ENCODE peak calls at places on chromosomes 12 and 14, in seven cellular contexts. One of them, this sample, is unnamed.

GRCh38 chr12:123114305-123115083 is 36.4 kb downstream of the PITPNM2 start:
- DNase-seq in adrenal gland: no peak
- DNase-seq in body of pancreas: no peak
- DNase-seq in ascending aorta: no peak
- DNase-seq in left ventricle myocardium inferior: no peak
- DNase-seq in right lobe of liver: no peak
- DNase-seq in heart right ventricle: no peak
- DNase-seq in this sample: no peak

GRCh38 chr12:4894019-4894418 is 15.7 kb upstream of the KCNA1 start:
- DNase-seq in adrenal gland: no peak
- DNase-seq in body of pancreas: no peak
- DNase-seq in ascending aorta: no peak
- DNase-seq in left ventricle myocardium inferior: no peak
- DNase-seq in right lobe of liver: no peak
- DNase-seq in heart right ventricle: no peak
- DNase-seq in this sample: no peak

GRCh38 chr14:90533591-90534021 is 136.8 kb downstream of the CALM1 start:
- DNase-seq in adrenal gland: peak; percentile 69
- DNase-seq in body of pancreas: no peak
- DNase-seq in ascending aorta: no peak
- DNase-seq in left ventricle myocardium inferior: no peak
- DNase-seq in right lobe of liver: peak; percentile 52
- DNase-seq in heart right ventricle: no peak
- DNase-seq in this sample: no peak

GRCh38 chr12:57250956-57251355 is at the start of gene STAC3:
- DNase-seq in adrenal gland: peak; percentile 42
- DNase-seq in body of pancreas: no peak
- DNase-seq in ascending aorta: no peak
- DNase-seq in left ventricle myocardium inferior: no peak
- DNase-seq in right lobe of liver: no peak
- DNase-seq in heart right ventricle: no peak
- DNase-seq in this sample: no peak

GRCh38 chr12:43407816-43408645 is 144.0 kb downstream of the ADAMTS20 start:
- DNase-seq in adrenal gland: no peak
- DNase-seq in body of pancreas: no peak
- DNase-seq in ascending aorta: no peak
- DNase-seq in left ventricle myocardium inferior: no peak
- DNase-seq in right lobe of liver: no peak
- DNase-seq in heart right ventricle: no peak
- DNase-seq in this sample: no peak

GRCh38 chr14:75044322-75044721 is 6.9 kb downstream of the MLH3 start:
- DNase-seq in adrenal gland: no peak
- DNase-seq in body of pancreas: no peak
- DNase-seq in ascending aorta: no peak
- DNase-seq in left ventricle myocardium inferior: no peak
- DNase-seq in right lobe of liver: no peak
- DNase-seq in heart right ventricle: no peak
- DNase-seq in this sample: no peak

GRCh38 chr14:61388173-61388975 is 67.0 kb downstream of the PRKCH start:
- DNase-seq in adrenal gland: no peak
- DNase-seq in body of pancreas: no peak
- DNase-seq in ascending aorta: no peak
- DNase-seq in left ventricle myocardium inferior: no peak
- DNase-seq in right lobe of liver: no peak
- DNase-seq in heart right ventricle: no peak
- DNase-seq in this sample: no peak

GRCh38 chr12:1797011-1797901 is 23.1 kb upstream of the LRTM2 start:
- DNase-seq in adrenal gland: peak; percentile 66
- DNase-seq in body of pancreas: peak; percentile 47
- DNase-seq in ascending aorta: no peak
- DNase-seq in left ventricle myocardium inferior: peak; percentile 72
- DNase-seq in right lobe of liver: peak; percentile 81
- DNase-seq in heart right ventricle: peak; percentile 50
- DNase-seq in this sample: no peak

GRCh38 chr14:53152627-53152908 is 555 bp downstream of the DDHD1 start:
- DNase-seq in adrenal gland: no peak
- DNase-seq in body of pancreas: no peak
- DNase-seq in ascending aorta: no peak
- DNase-seq in left ventricle myocardium inferior: no peak
- DNase-seq in right lobe of liver: no peak
- DNase-seq in heart right ventricle: no peak
- DNase-seq in this sample: no peak

GRCh38 chr12:23564454-23564853 is 385.0 kb downstream of the SOX5 start:
- DNase-seq in adrenal gland: no peak
- DNase-seq in body of pancreas: no peak
- DNase-seq in ascending aorta: no peak
- DNase-seq in left ventricle myocardium inferior: no peak
- DNase-seq in right lobe of liver: no peak
- DNase-seq in heart right ventricle: no peak
- DNase-seq in this sample: no peak

GRCh38 chr14:60197629-60198318 is 32.6 kb upstream of the DHRS7 start:
- DNase-seq in adrenal gland: no peak
- DNase-seq in body of pancreas: no peak
- DNase-seq in ascending aorta: no peak
- DNase-seq in left ventricle myocardium inferior: no peak
- DNase-seq in right lobe of liver: no peak
- DNase-seq in heart right ventricle: no peak
- DNase-seq in this sample: no peak

GRCh38 chr12:49664591-49665146 is 41.3 kb downstream of the PRPF40B start:
- DNase-seq in adrenal gland: no peak
- DNase-seq in body of pancreas: no peak
- DNase-seq in ascending aorta: no peak
- DNase-seq in left ventricle myocardium inferior: no peak
- DNase-seq in right lobe of liver: no peak
- DNase-seq in heart right ventricle: peak; percentile 60
- DNase-seq in this sample: no peak

GRCh38 chr14:32809255-32809654 is 129.4 kb upstream of the NPAS3 start:
- DNase-seq in adrenal gland: no peak
- DNase-seq in body of pancreas: no peak
- DNase-seq in ascending aorta: no peak
- DNase-seq in left ventricle myocardium inferior: no peak
- DNase-seq in right lobe of liver: no peak
- DNase-seq in heart right ventricle: no peak
- DNase-seq in this sample: no peak

GRCh38 chr14:87944987-87945604 is 47.9 kb downstream of the GALC start:
- DNase-seq in adrenal gland: no peak
- DNase-seq in body of pancreas: no peak
- DNase-seq in ascending aorta: no peak
- DNase-seq in left ventricle myocardium inferior: no peak
- DNase-seq in right lobe of liver: no peak
- DNase-seq in heart right ventricle: no peak
- DNase-seq in this sample: peak; percentile 25

GRCh38 chr12:88310069-88310468 is 168.0 kb downstream of the TMTC3 start:
- DNase-seq in adrenal gland: no peak
- DNase-seq in body of pancreas: no peak
- DNase-seq in ascending aorta: no peak
- DNase-seq in left ventricle myocardium inferior: no peak
- DNase-seq in right lobe of liver: no peak
- DNase-seq in heart right ventricle: peak; percentile 31
- DNase-seq in this sample: no peak

GRCh38 chr12:21528953-21529352 is 2.9 kb downstream of the SPX start:
- DNase-seq in adrenal gland: no peak
- DNase-seq in body of pancreas: peak; percentile 62
- DNase-seq in ascending aorta: no peak
- DNase-seq in left ventricle myocardium inferior: no peak
- DNase-seq in right lobe of liver: no peak
- DNase-seq in heart right ventricle: peak; percentile 37
- DNase-seq in this sample: no peak

GRCh38 chr14:60175255-60175902 is 10.2 kb upstream of the DHRS7 start:
- DNase-seq in adrenal gland: no peak
- DNase-seq in body of pancreas: no peak
- DNase-seq in ascending aorta: no peak
- DNase-seq in left ventricle myocardium inferior: no peak
- DNase-seq in right lobe of liver: no peak
- DNase-seq in heart right ventricle: no peak
- DNase-seq in this sample: no peak

GRCh38 chr12:103169-103981 is 36.8 kb downstream of the IQSEC3 start:
- DNase-seq in adrenal gland: no peak
- DNase-seq in body of pancreas: no peak
- DNase-seq in ascending aorta: no peak
- DNase-seq in left ventricle myocardium inferior: no peak
- DNase-seq in right lobe of liver: no peak
- DNase-seq in heart right ventricle: no peak
- DNase-seq in this sample: no peak

DNA sequence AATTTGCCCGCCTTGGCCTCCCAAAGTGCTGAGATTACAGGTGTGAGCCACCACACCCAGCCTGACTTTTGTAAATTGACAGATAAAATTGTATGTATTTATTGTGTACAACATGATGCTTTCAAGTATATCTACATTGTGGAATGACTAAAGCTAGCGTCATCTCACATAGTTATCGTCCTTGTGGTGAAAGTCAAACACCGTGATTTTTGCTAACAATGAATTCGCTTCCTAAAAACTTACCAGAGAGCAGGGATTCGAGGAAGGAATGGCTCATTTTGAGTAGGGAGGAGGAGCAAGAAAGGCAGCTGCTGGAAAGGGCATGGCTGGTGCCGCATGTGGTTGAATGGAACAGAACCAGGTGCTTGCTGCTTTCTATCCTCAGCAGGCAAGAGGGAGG is 85.4 kb downstream of the LGMN start:
- DNase-seq in adrenal gland: no peak
- DNase-seq in body of pancreas: no peak
- DNase-seq in ascending aorta: no peak
- DNase-seq in left ventricle myocardium inferior: no peak
- DNase-seq in right lobe of liver: no peak
- DNase-seq in heart right ventricle: no peak
- DNase-seq in this sample: no peak
- H3K4me1 ChIP-seq in adrenal gland: peaks cover 5% of the 10 kb centered on the region
- H3K4me1 ChIP-seq in body of pancreas: no peaks in the 10 kb centered on the region
- H3K4me1 ChIP-seq in ascending aorta: no peaks in the 10 kb centered on the region
- H3K4me1 ChIP-seq in left ventricle myocardium inferior: peaks cover 30% of the 10 kb centered on the region
- H3K4me1 ChIP-seq in right lobe of liver: no peaks in the 10 kb centered on the region
- H3K4me1 ChIP-seq in heart right ventricle: peaks cover 20% of the 10 kb centered on the region
- H3K4me1 ChIP-seq in this sample: no peaks in the 10 kb centered on the region

GRCh38 chr12:110560048-110560447 is 23.1 kb downstream of the PPTC7 start:
- DNase-seq in adrenal gland: no peak
- DNase-seq in body of pancreas: no peak
- DNase-seq in ascending aorta: no peak
- DNase-seq in left ventricle myocardium inferior: no peak
- DNase-seq in right lobe of liver: no peak
- DNase-seq in heart right ventricle: no peak
- DNase-seq in this sample: no peak

GRCh38 chr12:110554184-110554583 is 28.9 kb downstream of the PPTC7 start:
- DNase-seq in adrenal gland: no peak
- DNase-seq in body of pancreas: no peak
- DNase-seq in ascending aorta: no peak
- DNase-seq in left ventricle myocardium inferior: no peak
- DNase-seq in right lobe of liver: no peak
- DNase-seq in heart right ventricle: no peak
- DNase-seq in this sample: no peak

GRCh38 chr12:110556705-110557104 is 26.4 kb downstream of the PPTC7 start:
- DNase-seq in adrenal gland: no peak
- DNase-seq in body of pancreas: no peak
- DNase-seq in ascending aorta: no peak
- DNase-seq in left ventricle myocardium inferior: no peak
- DNase-seq in right lobe of liver: no peak
- DNase-seq in heart right ventricle: no peak
- DNase-seq in this sample: no peak

GRCh38 chr12:110555509-110556406 is 27.4 kb downstream of the PPTC7 start:
- DNase-seq in adrenal gland: no peak
- DNase-seq in body of pancreas: no peak
- DNase-seq in ascending aorta: no peak
- DNase-seq in left ventricle myocardium inferior: no peak
- DNase-seq in right lobe of liver: no peak
- DNase-seq in heart right ventricle: no peak
- DNase-seq in this sample: no peak

DNA sequence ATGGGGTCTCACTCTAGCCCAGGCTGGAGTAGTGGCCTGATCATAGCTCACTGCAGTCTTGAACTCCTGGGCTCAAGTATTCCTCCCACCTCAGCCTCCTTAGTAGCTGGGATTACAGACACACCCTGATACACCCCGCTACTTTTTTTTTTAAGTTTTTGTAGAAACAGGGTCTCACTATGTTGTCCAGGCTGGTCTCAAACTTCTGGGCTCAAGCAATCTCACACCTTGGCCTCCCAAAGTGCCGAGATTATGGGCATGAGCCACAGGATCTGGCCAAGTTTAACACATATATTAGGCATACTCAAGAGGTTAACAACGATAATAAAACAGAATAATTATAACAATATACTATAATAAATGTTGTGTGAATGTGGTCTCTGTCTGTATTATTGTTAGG is 25.8 kb downstream of the PPTC7 start:
- DNase-seq in adrenal gland: no peak
- DNase-seq in body of pancreas: no peak
- DNase-seq in ascending aorta: no peak
- DNase-seq in left ventricle myocardium inferior: no peak
- DNase-seq in right lobe of liver: no peak
- DNase-seq in heart right ventricle: no peak
- DNase-seq in this sample: no peak
- H3K27ac ChIP-seq in adrenal gland: no peak overlapping the region
- H3K27ac ChIP-seq in body of pancreas: no peak overlapping the region
- H3K27ac ChIP-seq in ascending aorta: no peak overlapping the region
- H3K27ac ChIP-seq in left ventricle myocardium inferior: peak overlapping the region; percentile 67
- H3K27ac ChIP-seq in right lobe of liver: no peak overlapping the region
- H3K27ac ChIP-seq in heart right ventricle: peak overlapping the region; percentile 28
- H3K27ac ChIP-seq in this sample: no peak overlapping the region

GRCh38 chr14:21993070-21993469 is 319.5 kb upstream of the OR4E1 start:
- DNase-seq in adrenal gland: no peak
- DNase-seq in body of pancreas: no peak
- DNase-seq in ascending aorta: no peak
- DNase-seq in left ventricle myocardium inferior: no peak
- DNase-seq in right lobe of liver: no peak
- DNase-seq in heart right ventricle: no peak
- DNase-seq in this sample: no peak
- H3K4me3 ChIP-seq in adrenal gland: no peak overlapping the region
- H3K4me3 ChIP-seq in body of pancreas: no peak overlapping the region
- H3K4me3 ChIP-seq in ascending aorta: no peak overlapping the region
- H3K4me3 ChIP-seq in left ventricle myocardium inferior: no peak overlapping the region
- H3K4me3 ChIP-seq in right lobe of liver: no peak overlapping the region
- H3K4me3 ChIP-seq in heart right ventricle: no peak overlapping the region
- H3K4me3 ChIP-seq in this sample: no peak overlapping the region

GRCh38 chr12:26283617-26284016 is 88.2 kb downstream of the SSPN start:
- DNase-seq in adrenal gland: no peak
- DNase-seq in body of pancreas: no peak
- DNase-seq in ascending aorta: no peak
- DNase-seq in left ventricle myocardium inferior: no peak
- DNase-seq in right lobe of liver: no peak
- DNase-seq in heart right ventricle: no peak
- DNase-seq in this sample: no peak
- H3K4me1 ChIP-seq in adrenal gland: peaks cover 16% of the 10 kb centered on the region
- H3K4me1 ChIP-seq in body of pancreas: peaks cover 31% of the 10 kb centered on the region
- H3K4me1 ChIP-seq in ascending aorta: peaks cover 15% of the 10 kb centered on the region
- H3K4me1 ChIP-seq in left ventricle myocardium inferior: peaks cover 19% of the 10 kb centered on the region
- H3K4me1 ChIP-seq in right lobe of liver: no peaks in the 10 kb centered on the region
- H3K4me1 ChIP-seq in heart right ventricle: peaks cover 19% of the 10 kb centered on the region
- H3K4me1 ChIP-seq in this sample: no peaks in the 10 kb centered on the region

GRCh38 chr12:3253682-3254275 is 176.6 kb downstream of the TSPAN9 start:
- DNase-seq in adrenal gland: no peak
- DNase-seq in body of pancreas: no peak
- DNase-seq in ascending aorta: no peak
- DNase-seq in left ventricle myocardium inferior: peak; percentile 56
- DNase-seq in right lobe of liver: no peak
- DNase-seq in heart right ventricle: no peak
- DNase-seq in this sample: no peak
- H3K27ac ChIP-seq in adrenal gland: no peak overlapping the region
- H3K27ac ChIP-seq in body of pancreas: no peak overlapping the region
- H3K27ac ChIP-seq in ascending aorta: peak overlapping the region; percentile 86
- H3K27ac ChIP-seq in left ventricle myocardium inferior: peak overlapping the region; percentile 96
- H3K27ac ChIP-seq in right lobe of liver: no peak overlapping the region
- H3K27ac ChIP-seq in heart right ventricle: peak overlapping the region; percentile 99
- H3K27ac ChIP-seq in this sample: no peak overlapping the region

This sample was measured in iPS DF 6.9.